ENCODE peak calls at places on chromosomes 4 and X, in four cellular contexts. J is heart left ventricle, D is ovary, E is uterus. O is an unnamed sample.
A peak's percentile ranks its signal among the peaks of the same experiment; 100 is the strongest.

GRCh38 chr4:137075586-137075985 is 456.7 kb downstream of the PCDH18 start:
- DNase-seq in J (no peak), D (no peak), E (no peak), O (no peak)

GRCh38 chr4:3805026-3805425 is 38.8 kb downstream of the ADRA2C start:
- DNase-seq in J (no peak), D (no peak), E (no peak), O (no peak)

GRCh38 chr4:80365928-80366327 is 30.4 kb downstream of the CFAP299 start:
- DNase-seq in J (no peak), D (no peak), E (no peak), O (peak; percentile 54)

GRCh38 chrX:129779086-129779672 is 570 bp upstream of the SASH3 start:
- DNase-seq in J (no peak), D (no peak), E (no peak), O (no peak)

GRCh38 chrX:65688403-65688881 is 21.0 kb downstream of the MSN start:
- DNase-seq in J (no peak), D (no peak), E (no peak), O (no peak)

GRCh38 chrX:129193357-129193756 is 329.9 kb downstream of the SMARCA1 start:
- DNase-seq in J (peak; percentile 45), D (no peak), E (no peak), O (no peak)

GRCh38 chr4:55866973-55867574 is 13.6 kb downstream of the EXOC1 start:
- DNase-seq in J (no peak), D (no peak), E (no peak), O (peak; percentile 34)

GRCh38 chr4:182644326-182645050 is 272.7 kb downstream of the DCTD start:
- DNase-seq in J (no peak), D (no peak), E (no peak), O (no peak)

GRCh38 chr4:10917475-10918103 is 233.0 kb upstream of the CLNK start:
- DNase-seq in J (no peak), D (no peak), E (no peak), O (no peak)

GRCh38 chr4:41178372-41179085 is 35.8 kb downstream of the APBB2 start:
- DNase-seq in J (no peak), D (no peak), E (no peak), O (no peak)

GRCh38 chr4:6633091-6633906 is 7.2 kb upstream of the MRFAP1 start:
- DNase-seq in J (no peak), D (no peak), E (no peak), O (no peak)

GRCh38 chr4:145988628-145989027 is 50.0 kb upstream of the ZNF827 start:
- DNase-seq in J (no peak), D (no peak), E (no peak), O (no peak)

GRCh38 chr4:43816107-43816506 is 632.5 kb downstream of the KCTD8 start:
- DNase-seq in J (no peak), D (no peak), E (no peak), O (no peak)

GRCh38 chr4:165508372-165509120 is 129.7 kb downstream of the CPE start:
- DNase-seq in J (no peak), D (no peak), E (no peak), O (no peak)

GRCh38 chrX:115948018-115948923 is 222.3 kb upstream of the AGTR2 start:
- DNase-seq in J (no peak), D (no peak), E (no peak), O (no peak)

GRCh38 chrX:1600406-1601050 is 9.1 kb downstream of the AKAP17A start:
- DNase-seq in J (no peak), D (no peak), E (no peak), O (no peak)
- TF ChIP-seq POLR2A in J (no peak), D (no peak), E (no peak), O (no peak)

DNA sequence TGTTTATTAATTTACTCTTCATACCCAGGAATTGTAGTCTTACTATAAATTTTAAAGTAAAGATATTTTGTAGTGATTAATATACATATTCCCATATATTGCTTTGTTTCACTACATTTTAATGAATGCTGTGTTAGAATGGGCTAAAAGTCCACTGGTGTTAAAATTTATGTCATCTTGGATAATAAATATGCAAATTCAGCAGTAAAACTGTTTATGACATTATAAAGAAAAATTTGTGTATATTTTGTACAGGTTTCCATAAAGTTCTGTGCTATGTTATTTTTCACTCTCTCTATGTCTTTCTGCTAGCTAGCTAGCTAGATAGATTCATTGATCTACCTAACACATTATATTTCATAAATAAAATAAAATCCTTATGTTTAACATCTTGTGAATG is 1071.2 kb downstream of the FAT4 start:
- DNase-seq in J (no peak), D (no peak), E (no peak), O (no peak)
- TF ChIP-seq CTCF in J (no peak), D (no peak), E (no peak), O (no peak)

DNA sequence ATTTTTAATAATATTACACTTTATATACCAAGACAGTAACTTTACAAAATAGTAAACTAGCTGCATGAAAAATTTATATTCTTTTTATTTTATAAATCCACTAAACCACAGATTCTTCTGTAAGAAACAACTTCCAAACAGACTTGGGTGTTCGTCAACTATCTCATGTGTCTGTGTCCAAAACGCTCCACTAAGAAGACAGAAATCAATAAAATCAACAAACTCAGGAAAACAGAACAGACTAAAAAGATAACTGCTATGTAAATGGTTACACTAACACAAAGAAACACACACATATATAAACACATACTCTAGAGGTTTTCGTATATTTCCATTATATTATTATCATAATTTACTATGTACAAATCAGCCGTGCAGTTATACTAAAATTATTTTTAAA is 158.4 kb downstream of the PPP3CA start:
- DNase-seq in J (no peak), D (no peak), E (no peak), O (no peak)
- H3K4me1 ChIP-seq in J (peaks cover 21% of the 10 kb centered on the region), D (peaks cover 8% of the 10 kb centered on the region), E (peaks cover 7% of the 10 kb centered on the region), O (peaks cover 8% of the 10 kb centered on the region)

GRCh38 chrX:77788050-77788449 is 2.0 kb upstream of the ATRX start:
- DNase-seq in J (no peak), D (no peak), E (no peak), O (peak; percentile 14)

GRCh38 chrX:77785400-77785745 is 643 bp downstream of the ATRX start:
- DNase-seq in J (no peak), D (no peak), E (no peak), O (peak; percentile 16)

GRCh38 chrX:77785746-77786548 is at the start of gene ATRX:
- DNase-seq in J (peak; percentile 72), D (peak; percentile 61), E (peak; percentile 61), O (peak; percentile 84)
- TF ChIP-seq POLR2A in J (no peak), D (no peak), E (peak; percentile 33), O (no peak)

GRCh38 chrX:80285131-80285773 is 135.0 kb upstream of the TENT5D start:
- DNase-seq in J (no peak), D (no peak), E (no peak), O (peak; percentile 26)

DNA sequence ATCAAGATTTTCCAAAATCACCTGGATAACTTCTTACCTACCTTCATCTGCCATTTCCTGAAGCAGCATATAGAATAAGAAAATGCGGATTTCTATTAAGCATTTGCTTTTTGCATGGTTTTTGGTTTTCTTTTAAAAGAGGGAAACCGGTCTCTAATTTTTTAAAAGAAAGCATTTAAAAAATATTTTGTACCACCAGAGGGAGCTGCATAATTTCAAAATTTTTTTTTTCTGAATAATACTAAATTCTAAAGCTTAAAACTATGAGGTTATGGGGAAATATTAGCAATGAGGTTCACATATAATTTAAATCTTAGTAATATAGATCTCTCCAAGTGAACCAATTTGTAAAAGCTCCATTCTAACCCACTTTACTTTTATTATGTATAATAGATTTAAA is 137.7 kb upstream of the TENT5D start:
- DNase-seq in J (no peak), D (no peak), E (no peak), O (no peak)
- TF ChIP-seq CTCF in J (peak; percentile 16), D (no peak), E (no peak), O (peak; percentile 43)

GRCh38 chr4:188139141-188139540 is at the start of gene TRIML1:
- DNase-seq in J (no peak), D (no peak), E (no peak), O (no peak)
- H3K4me1 ChIP-seq in J (no peaks in the 10 kb centered on the region), D (no peaks in the 10 kb centered on the region), E (no peaks in the 10 kb centered on the region), O (no peaks in the 10 kb centered on the region)

DNA sequence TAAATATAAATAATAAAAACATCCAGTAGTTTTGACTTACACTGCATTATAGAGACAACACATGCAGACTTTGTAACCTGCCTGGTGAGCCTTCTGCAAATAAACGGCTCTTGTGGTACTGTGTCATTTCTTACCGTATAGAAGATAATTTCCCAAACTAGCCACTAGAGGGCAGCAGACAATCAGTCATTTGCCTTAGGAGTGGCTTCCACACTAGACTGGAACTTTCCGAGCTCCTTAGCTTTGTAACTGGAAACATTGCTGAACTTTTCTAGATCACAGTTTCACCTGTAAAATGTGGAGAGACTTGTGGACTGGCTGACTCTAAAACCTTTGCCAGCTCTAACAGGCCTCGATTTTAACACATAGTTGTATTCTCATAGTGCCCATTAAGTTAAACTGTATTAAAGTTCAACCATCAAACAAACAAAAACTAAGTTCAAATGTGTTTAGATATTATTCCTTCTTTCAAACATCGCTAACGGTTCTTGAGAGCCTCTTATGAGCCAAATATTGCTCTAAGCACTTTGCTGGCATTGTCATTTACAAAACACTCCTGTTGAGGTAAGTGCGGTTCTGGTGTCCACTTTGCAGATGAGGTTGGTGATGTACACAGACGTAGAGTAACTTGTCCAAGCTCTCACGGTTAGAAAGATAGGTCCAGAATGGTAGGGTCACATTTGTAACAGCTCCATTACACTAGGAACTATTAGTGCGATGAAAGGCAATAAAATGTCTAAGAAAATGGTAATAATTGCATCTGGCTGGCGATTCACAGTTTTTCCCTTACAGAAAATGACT is 345.5 kb downstream of the ANK2 start:
- DNase-seq in J (no peak), D (peak; percentile 26), E (peak; percentile 35), O (peak; percentile 79)
- TF ChIP-seq POLR2A in J (no peak), D (no peak), E (no peak), O (no peak)

DNA sequence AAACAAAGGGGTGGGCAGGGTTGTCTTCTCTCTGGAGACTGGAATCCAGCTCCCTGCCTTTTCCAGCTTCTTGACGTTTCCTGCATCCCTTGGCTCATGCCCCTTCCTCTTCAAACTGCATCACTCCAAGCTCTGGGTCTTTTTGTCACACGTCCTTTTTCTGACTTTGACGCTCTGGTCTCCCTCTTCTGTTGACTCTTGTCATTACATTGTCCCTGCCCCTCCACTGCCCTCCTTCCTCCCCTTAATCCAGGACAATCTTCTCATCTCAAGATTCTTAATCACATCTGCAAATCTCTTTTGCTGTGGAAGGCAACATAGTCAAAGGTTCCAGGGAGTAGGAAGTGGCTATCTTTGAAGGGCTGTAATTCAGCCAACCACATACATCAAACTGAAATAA is 178.3 kb downstream of the TMA16 start:
- DNase-seq in J (no peak), D (no peak), E (no peak), O (no peak)
- TF ChIP-seq CTCF in J (no peak), D (no peak), E (no peak), O (no peak)

GRCh38 chr4:102826105-102826889 is 1.1 kb downstream of the UBE2D3 start:
- DNase-seq in J (no peak), D (no peak), E (no peak), O (no peak)

GRCh38 chr4:102824398-102824797 is 3.0 kb downstream of the UBE2D3 start:
- DNase-seq in J (no peak), D (no peak), E (no peak), O (no peak)

GRCh38 chr4:102826890-102827673 is at the start of gene UBE2D3:
- DNase-seq in J (peak; percentile 94), D (peak; percentile 94), E (peak; percentile 95), O (peak; percentile 93)

GRCh38 chr4:102823897-102824296 is 3.5 kb downstream of the UBE2D3 start:
- DNase-seq in J (no peak), D (no peak), E (no peak), O (no peak)

GRCh38 chr4:102825261-102826071 is 1.9 kb downstream of the UBE2D3 start:
- DNase-seq in J (no peak), D (peak; percentile 12), E (no peak), O (peak; percentile 70)
- H3K4me1 ChIP-seq in J (peaks cover 31% of the 10 kb centered on the region), D (no peaks in the 10 kb centered on the region), E (no peaks in the 10 kb centered on the region), O (peaks cover 35% of the 10 kb centered on the region)